ENCODE peak calls at places on chromosome 11, in seven cellular contexts. One of them, this sample, is unnamed.

GRCh38 chr11:126716456-126717083 is 284.0 kb downstream of the KIRREL3 start:
- DNase-seq in A549: peak; percentile 21
- DNase-seq in IMR-90: peak; percentile 43
- DNase-seq in right lobe of liver: peak; percentile 59
- DNase-seq in tibial nerve: peak; percentile 78
- DNase-seq in HCT116: peak; percentile 26
- DNase-seq in spleen: no peak
- DNase-seq in this sample: peak; percentile 55

GRCh38 chr11:115098037-115098436 is 406.2 kb downstream of the CADM1 start:
- DNase-seq in tibial nerve: no peak
- DNase-seq in HCT116: no peak
- DNase-seq in right lobe of liver: no peak
- DNase-seq in spleen: no peak
- DNase-seq in IMR-90: peak; percentile 46
- DNase-seq in A549: no peak
- DNase-seq in this sample: no peak

GRCh38 chr11:11486002-11486401 is 133.0 kb upstream of the CSNK2A3 start:
- DNase-seq in HCT116: no peak
- DNase-seq in spleen: no peak
- DNase-seq in right lobe of liver: peak; percentile 19
- DNase-seq in A549: no peak
- DNase-seq in tibial nerve: no peak
- DNase-seq in IMR-90: no peak
- DNase-seq in this sample: no peak

GRCh38 chr11:33266418-33267215 is 9.4 kb downstream of the HIPK3 start:
- DNase-seq in spleen: no peak
- DNase-seq in IMR-90: peak; percentile 58
- DNase-seq in right lobe of liver: no peak
- DNase-seq in HCT116: no peak
- DNase-seq in A549: no peak
- DNase-seq in tibial nerve: peak; percentile 48
- DNase-seq in this sample: peak; percentile 58

GRCh38 chr11:129333873-129334272 is 41.8 kb upstream of the BARX2 start:
- DNase-seq in A549: peak; percentile 9
- DNase-seq in IMR-90: no peak
- DNase-seq in HCT116: no peak
- DNase-seq in tibial nerve: no peak
- DNase-seq in right lobe of liver: no peak
- DNase-seq in spleen: no peak
- DNase-seq in this sample: no peak

GRCh38 chr11:119181677-119182412 is 3.4 kb upstream of the NHERF4 start:
- DNase-seq in HCT116: no peak
- DNase-seq in IMR-90: no peak
- DNase-seq in right lobe of liver: no peak
- DNase-seq in tibial nerve: no peak
- DNase-seq in A549: no peak
- DNase-seq in spleen: no peak
- DNase-seq in this sample: no peak

GRCh38 chr11:72091292-72091691 is 10.6 kb downstream of the LRRC51 start:
- DNase-seq in IMR-90: peak; percentile 54
- DNase-seq in spleen: peak; percentile 86
- DNase-seq in tibial nerve: peak; percentile 91
- DNase-seq in HCT116: no peak
- DNase-seq in A549: peak; percentile 84
- DNase-seq in right lobe of liver: peak; percentile 76
- DNase-seq in this sample: peak; percentile 81

GRCh38 chr11:6538456-6538855 is 41.4 kb downstream of the DNHD1 start:
- DNase-seq in HCT116: no peak
- DNase-seq in A549: no peak
- DNase-seq in spleen: peak; percentile 59
- DNase-seq in IMR-90: no peak
- DNase-seq in right lobe of liver: no peak
- DNase-seq in tibial nerve: no peak
- DNase-seq in this sample: no peak

GRCh38 chr11:100632970-100633452 is 54.1 kb upstream of the ARHGAP42 start:
- DNase-seq in IMR-90: peak; percentile 56
- DNase-seq in HCT116: no peak
- DNase-seq in right lobe of liver: peak; percentile 88
- DNase-seq in spleen: no peak
- DNase-seq in A549: no peak
- DNase-seq in tibial nerve: peak; percentile 55
- DNase-seq in this sample: no peak

GRCh38 chr11:99513368-99513767 is 492.6 kb downstream of the CNTN5 start:
- DNase-seq in spleen: no peak
- DNase-seq in tibial nerve: no peak
- DNase-seq in IMR-90: peak; percentile 20
- DNase-seq in right lobe of liver: no peak
- DNase-seq in HCT116: no peak
- DNase-seq in A549: no peak
- DNase-seq in this sample: no peak

GRCh38 chr11:64799256-64799924 is 3.6 kb downstream of the MAP4K2 start:
- DNase-seq in spleen: no peak
- DNase-seq in IMR-90: no peak
- DNase-seq in tibial nerve: no peak
- DNase-seq in A549: no peak
- DNase-seq in right lobe of liver: no peak
- DNase-seq in HCT116: no peak
- DNase-seq in this sample: no peak

GRCh38 chr11:74024630-74025029 is 15.7 kb upstream of the UCP3 start:
- DNase-seq in tibial nerve: peak; percentile 72
- DNase-seq in spleen: no peak
- DNase-seq in right lobe of liver: no peak
- DNase-seq in IMR-90: peak; percentile 92
- DNase-seq in A549: no peak
- DNase-seq in HCT116: no peak
- DNase-seq in this sample: peak; percentile 84

GRCh38 chr11:65581928-65582327 is 6.1 kb downstream of the EHBP1L1 start:
- DNase-seq in A549: no peak
- DNase-seq in right lobe of liver: no peak
- DNase-seq in HCT116: no peak
- DNase-seq in spleen: no peak
- DNase-seq in IMR-90: no peak
- DNase-seq in tibial nerve: no peak
- DNase-seq in this sample: no peak

GRCh38 chr11:6197466-6198200 is 1.4 kb upstream of the OR52W1 start:
- DNase-seq in A549: no peak
- DNase-seq in right lobe of liver: no peak
- DNase-seq in IMR-90: peak; percentile 38
- DNase-seq in tibial nerve: no peak
- DNase-seq in spleen: no peak
- DNase-seq in HCT116: no peak
- DNase-seq in this sample: no peak

GRCh38 chr11:68998390-68998911 is 14.6 kb downstream of the MRGPRF start:
- DNase-seq in HCT116: no peak
- DNase-seq in right lobe of liver: peak; percentile 58
- DNase-seq in A549: no peak
- DNase-seq in IMR-90: peak; percentile 12
- DNase-seq in spleen: peak; percentile 54
- DNase-seq in tibial nerve: no peak
- DNase-seq in this sample: peak; percentile 77

GRCh38 chr11:101797335-101797734 is 117.5 kb upstream of the CEP126 start:
- DNase-seq in A549: no peak
- DNase-seq in tibial nerve: no peak
- DNase-seq in spleen: no peak
- DNase-seq in HCT116: no peak
- DNase-seq in right lobe of liver: no peak
- DNase-seq in IMR-90: peak; percentile 70
- DNase-seq in this sample: no peak

GRCh38 chr11:59560702-59561469 is 49.5 kb downstream of the OR4D9 start:
- DNase-seq in HCT116: peak; percentile 83
- DNase-seq in tibial nerve: peak; percentile 82
- DNase-seq in A549: peak; percentile 83
- DNase-seq in IMR-90: peak; percentile 82
- DNase-seq in right lobe of liver: peak; percentile 70
- DNase-seq in spleen: peak; percentile 94
- DNase-seq in this sample: peak; percentile 92
- TF ChIP-seq POLR2A in HCT116: no peak
- TF ChIP-seq POLR2A in tibial nerve: no peak
- TF ChIP-seq POLR2A in A549: no peak
- TF ChIP-seq POLR2A in IMR-90: no peak
- TF ChIP-seq POLR2A in right lobe of liver: no peak
- TF ChIP-seq POLR2A in spleen: no peak
- TF ChIP-seq POLR2A in this sample: peak; percentile 13

DNA sequence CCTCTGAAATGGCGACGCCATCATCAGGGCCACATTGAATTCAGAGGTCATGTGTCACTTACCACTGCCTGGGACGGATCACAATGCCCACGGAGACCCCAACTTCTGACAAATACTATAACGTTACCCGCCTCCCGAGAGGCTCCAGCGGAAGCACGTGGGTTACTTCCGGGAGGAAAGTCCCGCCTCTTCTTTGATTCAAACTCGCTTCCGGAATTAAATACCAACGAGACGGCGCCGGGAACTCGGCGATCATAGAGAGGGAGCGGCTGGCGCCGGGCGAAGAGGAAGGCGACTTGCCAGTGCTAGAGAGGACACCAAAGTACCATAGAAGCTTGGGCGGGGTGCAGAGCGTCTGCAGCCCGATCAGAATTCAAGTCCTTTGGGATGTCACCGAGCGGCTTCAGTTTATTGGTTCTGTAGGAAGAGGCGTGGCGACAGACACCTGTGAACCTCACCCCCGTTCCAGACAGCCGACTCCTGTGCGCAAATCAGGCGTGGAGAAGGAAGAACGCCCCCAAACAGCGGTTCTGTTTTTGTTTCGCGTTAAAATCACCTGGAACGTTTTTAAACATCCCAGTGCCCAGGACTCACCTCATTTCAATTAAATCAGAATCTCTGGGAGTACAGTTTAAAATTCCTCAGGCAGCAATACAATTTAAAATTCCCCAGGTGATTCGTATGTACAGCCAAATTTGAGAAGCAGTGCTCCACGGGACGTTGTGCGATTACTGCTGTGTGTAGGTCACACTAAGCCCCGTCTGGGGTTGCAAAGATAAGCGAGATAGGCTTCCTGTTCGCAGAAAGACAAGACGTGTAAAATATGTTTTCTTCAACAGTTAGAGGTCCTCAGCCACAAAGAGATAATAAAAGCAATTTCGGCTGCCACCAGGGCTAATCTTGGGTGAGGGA is at the start of gene TIMM10:
- DNase-seq in tibial nerve: peak; percentile 90
- DNase-seq in A549: peak; percentile 95
- DNase-seq in HCT116: peak; percentile 99
- DNase-seq in right lobe of liver: peak; percentile 98
- DNase-seq in IMR-90: peak; percentile 95
- DNase-seq in spleen: peak; percentile 99
- DNase-seq in this sample: peak; percentile 96
- TF ChIP-seq POLR2A in tibial nerve: no peak
- TF ChIP-seq POLR2A in A549: peak; percentile 18
- TF ChIP-seq POLR2A in HCT116: peak; percentile 75
- TF ChIP-seq POLR2A in right lobe of liver: peak; percentile 78
- TF ChIP-seq POLR2A in IMR-90: peak; percentile 22
- TF ChIP-seq POLR2A in spleen: no peak
- TF ChIP-seq POLR2A in this sample: peak; percentile 82

DNA sequence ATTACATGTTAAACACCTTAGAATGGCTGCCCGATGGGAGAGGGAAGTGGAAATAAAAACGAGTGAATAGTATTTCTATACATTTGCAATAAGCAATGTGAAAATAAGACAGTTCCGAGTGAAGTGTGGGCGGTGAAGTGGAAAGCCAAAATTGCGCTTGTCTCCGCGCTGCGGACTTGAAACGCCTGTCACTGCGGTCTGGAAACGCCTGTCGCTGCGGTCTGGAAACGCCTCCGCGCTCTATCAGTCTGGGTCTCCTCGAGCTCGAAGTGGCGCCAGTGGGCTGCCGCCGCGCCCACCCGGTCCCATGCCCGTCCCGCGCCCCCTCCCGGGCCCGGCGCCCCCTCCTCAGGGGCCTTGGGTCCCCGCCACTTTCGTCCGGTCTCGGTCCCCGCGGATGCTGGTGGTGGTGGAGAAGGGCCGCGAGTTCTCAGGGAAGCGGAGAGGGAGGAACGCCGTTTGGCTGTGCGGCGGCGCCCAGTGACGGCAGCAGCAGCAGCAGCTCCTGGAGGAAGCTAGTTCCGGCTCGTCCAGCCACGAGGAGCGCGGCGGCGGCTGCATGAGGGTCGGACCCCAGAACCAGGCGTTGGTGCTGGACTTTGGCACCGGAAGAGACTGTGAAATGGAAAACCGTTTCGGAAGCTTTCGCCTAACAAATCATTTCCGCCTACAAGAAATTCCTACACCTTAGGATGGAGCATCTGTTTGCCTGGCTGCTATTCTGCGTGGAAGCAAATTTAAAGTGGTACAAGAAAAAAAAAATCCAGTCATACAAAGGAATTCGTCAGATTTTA is 1.8 kb downstream of the NCR3LG1 start:
- DNase-seq in A549: peak; percentile 60
- DNase-seq in spleen: peak; percentile 88
- DNase-seq in tibial nerve: peak; percentile 24
- DNase-seq in HCT116: peak; percentile 54
- DNase-seq in IMR-90: peak; percentile 76
- DNase-seq in right lobe of liver: peak; percentile 69
- DNase-seq in this sample: peak; percentile 85
- TF ChIP-seq POLR2A in A549: peak; percentile 44
- TF ChIP-seq POLR2A in spleen: no peak
- TF ChIP-seq POLR2A in tibial nerve: no peak
- TF ChIP-seq POLR2A in HCT116: peak; percentile 10
- TF ChIP-seq POLR2A in IMR-90: peak; percentile 59
- TF ChIP-seq POLR2A in right lobe of liver: peak; percentile 34
- TF ChIP-seq POLR2A in this sample: peak; percentile 52

GRCh38 chr11:60810583-60810982 is 25.4 kb downstream of the MS4A10 start:
- DNase-seq in HCT116: no peak
- DNase-seq in right lobe of liver: no peak
- DNase-seq in spleen: no peak
- DNase-seq in IMR-90: no peak
- DNase-seq in A549: no peak
- DNase-seq in tibial nerve: no peak
- DNase-seq in this sample: no peak

GRCh38 chr11:60813324-60813723 is 28.2 kb downstream of the MS4A10 start:
- DNase-seq in tibial nerve: no peak
- DNase-seq in right lobe of liver: no peak
- DNase-seq in A549: no peak
- DNase-seq in IMR-90: no peak
- DNase-seq in HCT116: no peak
- DNase-seq in spleen: no peak
- DNase-seq in this sample: no peak

GRCh38 chr11:60809249-60809648 is 24.1 kb downstream of the MS4A10 start:
- DNase-seq in spleen: no peak
- DNase-seq in tibial nerve: no peak
- DNase-seq in A549: no peak
- DNase-seq in HCT116: no peak
- DNase-seq in right lobe of liver: no peak
- DNase-seq in IMR-90: no peak
- DNase-seq in this sample: no peak

GRCh38 chr11:60810151-60810550 is 25.0 kb downstream of the MS4A10 start:
- DNase-seq in HCT116: no peak
- DNase-seq in A549: no peak
- DNase-seq in tibial nerve: no peak
- DNase-seq in IMR-90: no peak
- DNase-seq in right lobe of liver: no peak
- DNase-seq in spleen: no peak
- DNase-seq in this sample: no peak

DNA sequence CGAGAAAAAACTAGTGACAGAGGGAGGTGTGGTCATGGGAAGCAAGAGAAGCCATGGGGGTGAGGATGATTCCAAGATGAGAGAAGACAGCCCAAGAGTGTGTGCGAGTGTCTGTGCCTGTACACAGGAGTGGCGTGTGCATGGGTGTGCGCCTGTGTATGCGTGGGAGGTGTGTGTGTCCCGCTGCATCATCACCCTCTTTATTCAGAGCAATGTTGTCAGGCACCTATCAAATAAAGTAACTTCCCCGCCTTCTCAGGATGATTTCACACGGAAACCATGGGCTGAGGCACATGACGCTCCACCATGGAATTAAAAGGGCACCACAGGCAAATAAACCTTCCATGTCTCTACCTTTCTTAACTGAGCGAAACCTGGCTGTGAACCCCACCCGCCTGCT is 24.6 kb downstream of the MS4A10 start:
- DNase-seq in right lobe of liver: no peak
- DNase-seq in tibial nerve: no peak
- DNase-seq in A549: no peak
- DNase-seq in spleen: no peak
- DNase-seq in IMR-90: no peak
- DNase-seq in HCT116: no peak
- DNase-seq in this sample: no peak
- TF ChIP-seq POLR2A in right lobe of liver: no peak
- TF ChIP-seq POLR2A in tibial nerve: no peak
- TF ChIP-seq POLR2A in A549: no peak
- TF ChIP-seq POLR2A in spleen: no peak
- TF ChIP-seq POLR2A in IMR-90: no peak
- TF ChIP-seq POLR2A in HCT116: no peak
- TF ChIP-seq POLR2A in this sample: no peak